ENCODE peak calls at places on chromosome 12, in ten cellular contexts. H is iris pigment epithelial cell, B is NCI-H69, N is heart right ventricle, C is iPS-NIHi11, F is fibroblast of the conjunctiva, L is kidney epithelial cell, X is GM12892, T is NCI-H1105, S is smooth muscle cell of the brain vasculature. O is an unnamed sample.
A peak's percentile ranks its signal among the peaks of the same experiment; 100 is the strongest.

GRCh38 chr12:123034865-123035264 is 54.4 kb downstream of the ARL6IP4 start:
- DNase-seq in H (peak; percentile 76), B (peak; percentile 19), N (no peak), C (no peak), F (no peak), L (peak; percentile 77), X (no peak), T (no peak), S (no peak), O (peak; percentile 22)

GRCh38 chr12:91335724-91336123 is 153.1 kb upstream of the DCN start:
- DNase-seq in H (no peak), B (peak; percentile 47), N (no peak), C (no peak), F (no peak), L (no peak), X (no peak), T (no peak), S (no peak), O (no peak)

GRCh38 chr12:116882742-116883141 is 1.5 kb upstream of the HRK start:
- DNase-seq in H (peak; percentile 39), B (peak; percentile 86), N (no peak), C (no peak), F (no peak), L (no peak), X (no peak), T (no peak), S (no peak), O (no peak)

GRCh38 chr12:31928246-31929139 is 30.7 kb upstream of the RESF1 start:
- DNase-seq in H (no peak), B (no peak), N (no peak), C (no peak), F (no peak), L (no peak), X (no peak), T (no peak), S (no peak), O (no peak)

GRCh38 chr12:64687816-64688599 is 71.2 kb downstream of the GNS start:
- DNase-seq in H (peak; percentile 44), B (no peak), N (no peak), C (no peak), F (no peak), L (no peak), X (no peak), T (no peak), S (no peak), O (no peak)

GRCh38 chr12:3073438-3074255 is 3.5 kb upstream of the TSPAN9 start:
- DNase-seq in H (peak; percentile 83), B (peak; percentile 82), N (peak; percentile 87), C (peak; percentile 90), F (peak; percentile 80), L (peak; percentile 43), X (peak; percentile 70), T (peak; percentile 35), S (peak; percentile 79), O (peak; percentile 63)

GRCh38 chr12:10212623-10213131 is at the start of gene GABARAPL1:
- DNase-seq in H (peak; percentile 87), B (peak; percentile 11), N (peak; percentile 88), C (peak; percentile 90), F (peak; percentile 56), L (no peak), X (peak; percentile 69), T (peak; percentile 75), S (peak; percentile 57), O (peak; percentile 34)

GRCh38 chr12:106271575-106272505 is 24.0 kb upstream of the CKAP4 start:
- DNase-seq in H (no peak), B (no peak), N (no peak), C (no peak), F (no peak), L (no peak), X (no peak), T (no peak), S (no peak), O (no peak)

GRCh38 chr12:39395866-39396265 is 47.1 kb downstream of the KIF21A start:
- DNase-seq in H (no peak), B (no peak), N (no peak), C (no peak), F (no peak), L (no peak), X (no peak), T (no peak), S (no peak), O (no peak)

GRCh38 chr12:54300732-54301427 is at the start of gene NFE2:
- DNase-seq in H (peak; percentile 77), B (peak; percentile 86), N (peak; percentile 34), C (peak; percentile 86), F (no peak), L (no peak), X (no peak), T (no peak), S (no peak), O (no peak)

GRCh38 chr12:120928864-120929652 is 24.9 kb upstream of the SPPL3 start:
- DNase-seq in H (no peak), B (no peak), N (no peak), C (peak; percentile 53), F (no peak), L (no peak), X (no peak), T (no peak), S (no peak), O (no peak)

GRCh38 chr12:116157845-116158267 is 119.6 kb downstream of the MED13L start:
- DNase-seq in H (no peak), B (peak; percentile 95), N (no peak), C (peak; percentile 28), F (no peak), L (no peak), X (no peak), T (no peak), S (no peak), O (no peak)

GRCh38 chr12:25553083-25553482 is at the start of gene LMNTD1:
- DNase-seq in H (peak; percentile 85), B (no peak), N (no peak), C (no peak), F (peak; percentile 84), L (peak; percentile 12), X (no peak), T (no peak), S (no peak), O (peak; percentile 40)

GRCh38 chr12:105406497-105406896 is 76.0 kb downstream of the C12orf75 start:
- DNase-seq in H (no peak), B (peak; percentile 36), N (no peak), C (no peak), F (no peak), L (no peak), X (no peak), T (no peak), S (no peak), O (no peak)

GRCh38 chr12:102043928-102044327 is 17.9 kb downstream of the WASHC3 start:
- DNase-seq in H (no peak), B (no peak), N (no peak), C (no peak), F (no peak), L (no peak), X (no peak), T (no peak), S (no peak), O (no peak)

GRCh38 chr12:96466939-96467751 is 22.2 kb upstream of the CFAP54 start:
- DNase-seq in H (peak; percentile 34), B (peak; percentile 22), N (no peak), C (no peak), F (no peak), L (peak; percentile 76), X (no peak), T (no peak), S (no peak), O (no peak)

GRCh38 chr12:95248604-95249355 is 31.2 kb downstream of the VEZT start:
- DNase-seq in H (no peak), B (peak; percentile 34), N (no peak), C (no peak), F (no peak), L (no peak), X (no peak), T (no peak), S (peak; percentile 69), O (no peak)

GRCh38 chr12:96069511-96070231 is 34.3 kb upstream of the LTA4H start:
- DNase-seq in H (no peak), B (no peak), N (no peak), C (no peak), F (no peak), L (no peak), X (no peak), T (no peak), S (no peak), O (no peak)

GRCh38 chr12:55965941-55966407 is at the start of gene PMEL:
- DNase-seq in H (peak; percentile 10), B (no peak), N (no peak), C (peak; percentile 58), F (no peak), L (no peak), X (no peak), T (no peak), S (no peak), O (no peak)

GRCh38 chr12:24746021-24746671 is 202.8 kb downstream of the BCAT1 start:
- DNase-seq in H (no peak), B (no peak), N (no peak), C (no peak), F (no peak), L (no peak), X (no peak), T (no peak), S (no peak), O (no peak)

GRCh38 chr12:52413202-52413601 is 7.1 kb upstream of the KRT82 start:
- DNase-seq in H (no peak), B (no peak), N (no peak), C (no peak), F (no peak), L (no peak), X (no peak), T (no peak), S (no peak), O (no peak)

GRCh38 chr12:75699728-75700496 is 188.5 kb upstream of the KRR1 start:
- DNase-seq in H (peak; percentile 86), B (no peak), N (no peak), C (no peak), F (no peak), L (no peak), X (no peak), T (no peak), S (peak; percentile 49), O (no peak)

GRCh38 chr12:724194-724855 is 28.1 kb upstream of the WNK1 start:
- DNase-seq in H (no peak), B (peak; percentile 63), N (no peak), C (peak; percentile 71), F (no peak), L (no peak), X (no peak), T (no peak), S (no peak), O (no peak)

GRCh38 chr12:62581288-62582064 is 114.8 kb downstream of the MON2 start:
- DNase-seq in H (peak; percentile 63), B (peak; percentile 68), N (peak; percentile 31), C (peak; percentile 49), F (peak; percentile 61), L (peak; percentile 23), X (no peak), T (no peak), S (no peak), O (peak; percentile 27)

GRCh38 chr12:58833844-58834243 is 86.5 kb downstream of the LRIG3 start:
- DNase-seq in H (no peak), B (peak; percentile 69), N (no peak), C (no peak), F (no peak), L (no peak), X (no peak), T (peak; percentile 67), S (no peak), O (no peak)

GRCh38 chr12:67025543-67026114 is 243.5 kb upstream of the CAND1 start:
- DNase-seq in H (peak; percentile 8), B (peak; percentile 56), N (no peak), C (peak; percentile 83), F (no peak), L (no peak), X (peak; percentile 22), T (no peak), S (no peak), O (no peak)

GRCh38 chr12:123150804-123151678 is at the start of gene PITPNM2:
- DNase-seq in H (peak; percentile 70), B (peak; percentile 81), N (peak; percentile 74), C (peak; percentile 83), F (no peak), L (no peak), X (peak; percentile 67), T (peak; percentile 53), S (no peak), O (no peak)

GRCh38 chr12:66726531-66726930 is 47.7 kb upstream of the GRIP1 start:
- DNase-seq in H (no peak), B (no peak), N (no peak), C (no peak), F (no peak), L (no peak), X (no peak), T (no peak), S (no peak), O (no peak)

O was measured in non-pigmented ciliary epithelial cell.